ENCODE peak calls at places on chromosomes 7 and 10, in four cellular contexts. One of them, this sample, is unnamed.
A peak's percentile ranks its signal among the peaks of the same experiment; 100 is the strongest.

GRCh38 chr7:130393095-130393494 is 12.8 kb downstream of the CPA1 start:
- DNase-seq in A549: no peak
- DNase-seq in WTC11: no peak
- DNase-seq in HepG2: no peak
- DNase-seq in this sample: no peak

GRCh38 chr7:151735854-151736402 is 141.0 kb downstream of the PRKAG2 start:
- DNase-seq in A549: no peak
- DNase-seq in WTC11: no peak
- DNase-seq in HepG2: no peak
- DNase-seq in this sample: no peak

GRCh38 chr7:369981-370621 is 80.1 kb downstream of the FOXL3 start:
- DNase-seq in A549: no peak
- DNase-seq in WTC11: no peak
- DNase-seq in HepG2: no peak
- DNase-seq in this sample: no peak

GRCh38 chr7:30412810-30413504 is 65.6 kb downstream of the NOD1 start:
- DNase-seq in A549: peak; percentile 85
- DNase-seq in WTC11: no peak
- DNase-seq in HepG2: peak; percentile 88
- DNase-seq in this sample: peak; percentile 77

GRCh38 chr7:15554081-15554480 is 7.7 kb downstream of the AGMO start:
- DNase-seq in A549: peak; percentile 60
- DNase-seq in WTC11: no peak
- DNase-seq in HepG2: no peak
- DNase-seq in this sample: no peak

GRCh38 chr7:43628431-43628830 is 45.5 kb downstream of the STK17A start:
- DNase-seq in A549: no peak
- DNase-seq in WTC11: no peak
- DNase-seq in HepG2: no peak
- DNase-seq in this sample: no peak

GRCh38 chr7:101595246-101595645 is 33.9 kb downstream of the MYL10 start:
- DNase-seq in A549: no peak
- DNase-seq in WTC11: no peak
- DNase-seq in HepG2: no peak
- DNase-seq in this sample: no peak

GRCh38 chr7:99677013-99677412 is 2.8 kb downstream of the CYP3A5 start:
- DNase-seq in A549: no peak
- DNase-seq in WTC11: no peak
- DNase-seq in HepG2: no peak
- DNase-seq in this sample: no peak

DNA sequence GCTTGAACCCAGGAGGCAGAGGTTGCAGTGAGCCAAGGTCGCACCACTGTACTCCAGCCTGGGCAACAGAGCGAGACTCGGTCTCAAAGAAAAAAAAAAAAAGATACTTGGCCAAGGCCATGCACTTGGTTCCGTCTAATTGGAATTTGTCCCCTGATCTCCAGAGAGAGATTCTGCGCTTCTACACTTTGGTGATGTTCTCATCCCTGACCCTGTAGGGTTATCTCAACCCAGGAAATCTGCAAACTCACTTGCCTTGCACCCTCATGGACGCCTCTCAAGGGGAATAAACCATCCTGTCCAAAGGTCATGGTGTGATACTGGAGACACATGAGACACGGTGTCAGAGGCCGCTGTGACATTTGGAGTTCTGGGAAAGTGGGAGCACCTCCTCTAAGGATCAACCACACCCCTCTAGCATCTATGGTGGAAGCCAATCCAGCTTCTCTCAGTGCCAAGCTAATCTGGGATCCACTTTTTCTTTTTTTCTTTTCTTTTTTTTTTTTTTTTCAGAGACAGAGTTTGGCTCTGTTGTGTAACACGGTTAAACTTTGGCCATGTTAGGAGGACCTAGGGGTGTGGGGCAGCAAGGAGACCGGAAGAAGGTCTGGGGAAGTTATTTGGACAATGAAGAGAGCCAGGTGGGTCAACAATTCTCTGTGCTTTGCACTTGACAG is 7.8 kb upstream of the POR start:
- DNase-seq in A549: peak; percentile 47
- DNase-seq in WTC11: no peak
- DNase-seq in HepG2: peak; percentile 97
- DNase-seq in this sample: peak; percentile 69
- TF ChIP-seq HMGXB4 in A549: no peak
- TF ChIP-seq HMGXB4 in WTC11: no peak
- TF ChIP-seq HMGXB4 in HepG2: no peak
- TF ChIP-seq HMGXB4 in this sample: no peak

GRCh38 chr10:102396251-102396650 is 746 bp downstream of the NFKB2 start:
- DNase-seq in A549: no peak
- DNase-seq in WTC11: no peak
- DNase-seq in HepG2: no peak
- DNase-seq in this sample: peak; percentile 23

GRCh38 chr10:102397222-102398171 is 2.0 kb downstream of the NFKB2 start:
- DNase-seq in A549: no peak
- DNase-seq in WTC11: no peak
- DNase-seq in HepG2: no peak
- DNase-seq in this sample: no peak

GRCh38 chr10:102398172-102399020 is 2.9 kb downstream of the NFKB2 start:
- DNase-seq in A549: no peak
- DNase-seq in WTC11: no peak
- DNase-seq in HepG2: no peak
- DNase-seq in this sample: no peak

GRCh38 chr10:102395677-102396197 is at the start of gene NFKB2:
- DNase-seq in A549: no peak
- DNase-seq in WTC11: no peak
- DNase-seq in HepG2: no peak
- DNase-seq in this sample: no peak

DNA sequence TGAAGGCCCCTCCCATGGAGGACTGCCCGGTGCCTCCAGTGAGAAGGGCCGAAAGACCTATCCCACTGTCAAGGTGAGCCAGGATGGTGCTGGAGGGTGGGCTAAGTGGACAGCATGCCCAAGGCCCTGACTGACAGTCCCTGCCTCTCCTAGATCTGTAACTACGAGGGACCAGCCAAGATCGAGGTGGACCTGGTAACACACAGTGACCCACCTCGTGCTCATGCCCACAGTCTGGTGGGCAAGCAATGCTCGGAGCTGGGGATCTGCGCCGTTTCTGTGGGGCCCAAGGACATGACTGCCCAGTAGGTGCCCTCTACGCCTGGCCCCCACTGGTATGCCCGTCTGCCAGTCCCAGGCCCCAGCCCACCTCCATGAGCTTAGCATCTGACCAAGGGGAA is 1.2 kb downstream of the NFKB2 start:
- DNase-seq in A549: no peak
- DNase-seq in WTC11: no peak
- DNase-seq in HepG2: no peak
- DNase-seq in this sample: no peak
- TF ChIP-seq HMGXB4 in A549: no peak
- TF ChIP-seq HMGXB4 in WTC11: no peak
- TF ChIP-seq HMGXB4 in HepG2: no peak
- TF ChIP-seq HMGXB4 in this sample: no peak

GRCh38 chr10:95832216-95833037 is 75.3 kb upstream of the CC2D2B start:
- DNase-seq in A549: no peak
- DNase-seq in WTC11: no peak
- DNase-seq in HepG2: no peak
- DNase-seq in this sample: no peak

GRCh38 chr10:95835911-95836310 is 71.9 kb upstream of the CC2D2B start:
- DNase-seq in A549: no peak
- DNase-seq in WTC11: no peak
- DNase-seq in HepG2: no peak
- DNase-seq in this sample: no peak

GRCh38 chr10:95833038-95833673 is 74.6 kb upstream of the CC2D2B start:
- DNase-seq in A549: no peak
- DNase-seq in WTC11: no peak
- DNase-seq in HepG2: no peak
- DNase-seq in this sample: no peak

GRCh38 chr10:95835149-95835860 is 72.5 kb upstream of the CC2D2B start:
- DNase-seq in A549: no peak
- DNase-seq in WTC11: no peak
- DNase-seq in HepG2: no peak
- DNase-seq in this sample: no peak

GRCh38 chr10:95834375-95834774 is 73.4 kb upstream of the CC2D2B start:
- DNase-seq in A549: no peak
- DNase-seq in WTC11: no peak
- DNase-seq in HepG2: no peak
- DNase-seq in this sample: no peak
- TF ChIP-seq HMGXB4 in A549: no peak
- TF ChIP-seq HMGXB4 in WTC11: no peak
- TF ChIP-seq HMGXB4 in HepG2: no peak
- TF ChIP-seq HMGXB4 in this sample: no peak

DNA sequence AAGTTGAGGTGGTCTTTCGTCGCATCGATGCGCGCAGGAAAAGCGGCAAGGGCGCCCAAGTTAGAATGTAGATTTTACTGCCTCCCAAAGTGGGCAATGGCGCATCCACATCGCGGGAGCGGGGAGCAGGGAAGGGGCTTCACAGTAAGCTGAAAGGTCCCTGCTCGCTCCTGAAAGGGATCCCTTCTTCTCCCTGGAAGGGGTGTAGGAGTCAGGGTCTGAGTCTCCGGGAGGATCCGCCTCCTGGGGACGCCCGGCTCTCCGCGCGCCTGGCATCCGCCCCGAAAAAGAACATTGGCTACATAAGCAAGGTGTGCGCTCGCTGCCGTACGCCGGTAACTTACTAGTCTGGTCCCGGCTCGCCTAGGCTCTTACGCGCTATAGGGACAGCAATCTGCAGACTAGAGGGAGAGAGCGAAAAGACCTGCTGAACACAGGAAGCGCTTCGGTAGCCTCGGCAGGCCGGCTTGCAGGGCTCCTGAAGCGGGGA is 802 bp downstream of the UNC5B start:
- DNase-seq in A549: peak; percentile 75
- DNase-seq in WTC11: peak; percentile 55
- DNase-seq in HepG2: no peak
- DNase-seq in this sample: no peak
- TF ChIP-seq HMGXB4 in A549: no peak
- TF ChIP-seq HMGXB4 in WTC11: no peak
- TF ChIP-seq HMGXB4 in HepG2: no peak
- TF ChIP-seq HMGXB4 in this sample: no peak

GRCh38 chr7:112416127-112416526 is 34.1 kb upstream of the IFRD1 start:
- DNase-seq in A549: no peak
- DNase-seq in WTC11: no peak
- DNase-seq in HepG2: no peak
- DNase-seq in this sample: no peak
- TF ChIP-seq HMGXB4 in A549: no peak
- TF ChIP-seq HMGXB4 in WTC11: no peak
- TF ChIP-seq HMGXB4 in HepG2: no peak
- TF ChIP-seq HMGXB4 in this sample: no peak

GRCh38 chr7:140015471-140015970 is 47.2 kb downstream of the PARP12 start:
- DNase-seq in A549: no peak
- DNase-seq in WTC11: no peak
- DNase-seq in HepG2: no peak
- DNase-seq in this sample: no peak
- TF ChIP-seq HMGXB4 in A549: no peak
- TF ChIP-seq HMGXB4 in WTC11: no peak
- TF ChIP-seq HMGXB4 in HepG2: no peak
- TF ChIP-seq HMGXB4 in this sample: no peak

DNA sequence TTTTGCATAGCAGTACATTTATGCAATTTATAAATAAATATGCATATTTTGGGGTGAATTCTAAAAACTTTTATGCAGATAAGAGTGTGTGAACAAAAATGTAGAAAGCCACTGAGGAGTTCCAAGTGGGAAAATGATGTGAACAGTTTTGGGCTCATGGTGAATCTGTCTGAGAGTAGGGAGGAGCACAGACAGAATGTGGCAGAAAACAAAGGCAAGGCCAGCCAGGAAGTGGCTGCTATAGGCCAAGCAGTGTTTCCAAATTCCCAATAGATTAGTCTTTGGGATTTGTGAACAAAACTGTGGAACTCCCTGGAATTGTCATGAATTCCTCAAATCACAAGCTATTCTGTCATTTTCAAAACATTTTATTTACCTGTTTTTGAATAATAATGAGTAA is 73.6 kb upstream of the AMPH start:
- DNase-seq in A549: no peak
- DNase-seq in WTC11: no peak
- DNase-seq in HepG2: no peak
- DNase-seq in this sample: no peak
- TF ChIP-seq HMGXB4 in A549: no peak
- TF ChIP-seq HMGXB4 in WTC11: no peak
- TF ChIP-seq HMGXB4 in HepG2: no peak
- TF ChIP-seq HMGXB4 in this sample: no peak

GRCh38 chr7:148571381-148571780 is 19.2 kb upstream of the C7orf33 start:
- DNase-seq in A549: no peak
- DNase-seq in WTC11: no peak
- DNase-seq in HepG2: no peak
- DNase-seq in this sample: no peak

GRCh38 chr7:148563583-148564274 is 26.8 kb upstream of the C7orf33 start:
- DNase-seq in A549: no peak
- DNase-seq in WTC11: no peak
- DNase-seq in HepG2: no peak
- DNase-seq in this sample: no peak

GRCh38 chr7:148572067-148572522 is 18.5 kb upstream of the C7orf33 start:
- DNase-seq in A549: no peak
- DNase-seq in WTC11: no peak
- DNase-seq in HepG2: no peak
- DNase-seq in this sample: no peak

GRCh38 chr7:148567524-148567923 is 23.0 kb upstream of the C7orf33 start:
- DNase-seq in A549: no peak
- DNase-seq in WTC11: no peak
- DNase-seq in HepG2: no peak
- DNase-seq in this sample: no peak

GRCh38 chr7:148566736-148567135 is 23.8 kb upstream of the C7orf33 start:
- DNase-seq in A549: no peak
- DNase-seq in WTC11: no peak
- DNase-seq in HepG2: no peak
- DNase-seq in this sample: no peak
- TF ChIP-seq HMGXB4 in A549: no peak
- TF ChIP-seq HMGXB4 in WTC11: no peak
- TF ChIP-seq HMGXB4 in HepG2: no peak
- TF ChIP-seq HMGXB4 in this sample: no peak

GRCh38 chr10:108688314-108688713 is 1235.0 kb downstream of the XPNPEP1 start:
- DNase-seq in A549: no peak
- DNase-seq in WTC11: no peak
- DNase-seq in HepG2: no peak
- DNase-seq in this sample: no peak
- TF ChIP-seq HMGXB4 in A549: no peak
- TF ChIP-seq HMGXB4 in WTC11: no peak
- TF ChIP-seq HMGXB4 in HepG2: no peak
- TF ChIP-seq HMGXB4 in this sample: no peak

This sample was measured in K562.